ENCODE peak calls at places on chromosomes 1 and 21, in four cellular contexts. I is IMR-90, Z is H9, P is H1. L is an unnamed sample.

GRCh38 chr1:185646202-185646683 is 87.9 kb upstream of the HMCN1 start:
- DNase-seq in I (peak), Z (peak), P (no peak), L (peak)

GRCh38 chr1:209434066-209434465 is 149.4 kb upstream of the CAMK1G start:
- DNase-seq in I (no peak), Z (no peak), P (no peak), L (peak)

GRCh38 chr1:67599085-67599484 is 85.9 kb upstream of the GADD45A start:
- DNase-seq in I (no peak), Z (no peak), P (no peak), L (no peak)

GRCh38 chr1:227891223-227891954 is 56.3 kb downstream of the WNT9A start:
- DNase-seq in I (no peak), Z (no peak), P (peak), L (no peak)

GRCh38 chr1:229203030-229203751 is 67.7 kb upstream of the RAB4A start:
- DNase-seq in I (peak), Z (peak), P (peak), L (peak)

GRCh38 chr1:27601771-27602509 is 2.0 kb downstream of the AHDC1 start:
- DNase-seq in I (no peak), Z (no peak), P (no peak), L (no peak)

GRCh38 chr1:72915581-72915980 is 633.2 kb upstream of the NEGR1 start:
- DNase-seq in I (no peak), Z (peak), P (no peak), L (peak)

GRCh38 chr1:63621698-63622097 is 28.5 kb downstream of the PGM1 start:
- DNase-seq in I (peak), Z (no peak), P (no peak), L (no peak)

GRCh38 chr1:198750081-198750480 is 111.2 kb downstream of the PTPRC start:
- DNase-seq in I (no peak), Z (no peak), P (no peak), L (no peak)

GRCh38 chr1:166944186-166944967 is 31.0 kb downstream of the ILDR2 start:
- DNase-seq in I (peak), Z (no peak), P (no peak), L (no peak)

GRCh38 chr1:221085712-221086111 is 206.5 kb downstream of the HLX start:
- DNase-seq in I (no peak), Z (no peak), P (no peak), L (no peak)

GRCh38 chr21:42652527-42653491 is 612 bp upstream of the PDE9A start:
- DNase-seq in I (peak), Z (peak), P (peak), L (peak)

GRCh38 chr1:156905176-156905575 is 11.7 kb downstream of the PEAR1 start:
- DNase-seq in I (no peak), Z (no peak), P (no peak), L (no peak)
- H2BK15ac ChIP-seq in I (no peak), Z (no peak), P (no peak), L (no peak)

DNA sequence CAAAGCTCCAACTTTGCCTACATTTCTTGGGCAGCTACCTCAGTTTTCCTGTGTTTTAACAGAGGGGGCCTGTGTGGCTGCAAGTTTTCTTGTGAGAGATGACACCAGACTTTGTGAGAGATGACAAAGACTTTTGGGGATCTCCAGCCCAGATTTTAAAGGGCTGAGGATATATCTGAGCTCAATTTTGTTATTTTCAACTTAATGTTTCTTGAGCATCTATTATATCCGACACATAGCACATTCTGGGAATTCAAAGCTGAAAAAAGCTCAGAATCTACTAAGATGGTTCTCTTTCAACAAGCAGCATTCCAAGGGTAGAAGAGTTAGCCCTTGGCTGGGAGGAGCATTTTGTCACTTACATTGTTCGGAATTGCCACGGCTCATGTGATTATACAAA is 53.4 kb upstream of the PTGFRN start:
- DNase-seq in I (no peak), Z (no peak), P (no peak), L (no peak)
- H2BK120ac ChIP-seq in I (no peak), Z (no peak), P (no peak), L (no peak)

GRCh38 chr1:115341948-115342347 is 3.9 kb upstream of the NGF start:
- DNase-seq in I (no peak), Z (no peak), P (no peak), L (no peak)
- H4K5ac ChIP-seq in I (no peak), Z (no peak), P (no peak), L (no peak)

DNA sequence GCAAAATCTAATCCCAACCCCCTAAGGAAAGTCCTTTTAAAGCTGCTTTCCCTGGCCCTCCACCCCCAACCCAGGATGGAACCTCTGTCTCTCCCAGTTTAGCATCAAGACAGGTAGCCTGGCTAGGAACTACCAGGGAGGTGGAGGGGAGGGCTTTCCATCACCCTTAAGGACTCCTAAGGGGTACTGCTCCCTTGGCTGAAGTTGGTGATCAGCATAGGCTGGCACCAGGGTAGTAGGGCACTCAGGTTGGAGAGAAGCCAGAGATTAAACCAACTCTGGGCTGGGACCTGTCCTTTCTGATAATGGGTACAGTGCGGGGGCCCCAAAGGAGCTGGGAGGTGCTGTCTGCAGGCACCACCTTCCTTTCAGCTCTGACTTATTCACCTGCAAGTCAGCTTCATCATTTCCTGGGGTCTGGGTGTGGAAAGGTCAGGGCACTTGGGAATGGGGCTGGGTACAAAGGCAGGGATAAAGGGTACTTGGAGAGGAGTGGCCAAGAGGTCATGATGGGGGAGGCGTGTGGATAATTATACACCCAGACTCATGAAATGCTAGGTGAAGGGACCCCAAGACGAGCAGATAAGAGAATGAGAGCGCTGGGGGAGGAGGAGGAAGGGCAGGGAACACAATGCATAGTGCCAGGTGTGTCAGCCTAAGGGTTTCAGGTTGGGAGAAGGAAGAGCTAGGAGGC is 1.3 kb downstream of the ARHGEF2 start:
- DNase-seq in I (no peak), Z (peak), P (no peak), L (no peak)
- H2BK15ac ChIP-seq in I (peak), Z (no peak), P (peak), L (no peak)

GRCh38 chr21:38937844-38938243 is 132.1 kb downstream of the ETS2 start:
- DNase-seq in I (no peak), Z (no peak), P (no peak), L (no peak)
- H2BK120ac ChIP-seq in I (peak), Z (no peak), P (no peak), L (no peak)

GRCh38 chr21:30189763-30190162 is 23.2 kb upstream of the CLDN17 start:
- DNase-seq in I (no peak), Z (no peak), P (no peak), L (no peak)

GRCh38 chr21:30190554-30190953 is 23.9 kb upstream of the CLDN17 start:
- DNase-seq in I (no peak), Z (no peak), P (no peak), L (no peak)

GRCh38 chr21:30194701-30195299 is 21.1 kb downstream of the CLDN8 start:
- DNase-seq in I (no peak), Z (no peak), P (no peak), L (peak)

DNA sequence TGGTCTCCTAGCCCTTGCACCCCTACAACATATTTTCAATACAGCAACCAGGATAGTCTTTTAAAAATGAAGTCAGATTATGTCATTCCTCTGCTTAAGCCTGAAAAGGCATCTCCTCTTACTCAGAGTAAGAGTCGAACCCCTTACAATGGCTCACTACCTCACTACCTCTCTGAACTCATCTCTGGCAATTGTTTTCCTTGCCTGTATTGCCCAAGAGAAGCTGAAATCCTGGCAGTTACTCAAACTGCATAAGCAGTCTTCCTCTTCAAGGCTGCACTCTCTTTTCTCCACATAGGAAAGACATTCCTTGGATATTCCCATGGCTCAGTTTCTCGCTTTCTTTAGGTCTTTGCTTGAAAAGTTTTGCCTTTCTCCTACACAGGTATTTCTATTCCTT is 22.7 kb downstream of the CLDN8 start:
- DNase-seq in I (no peak), Z (no peak), P (no peak), L (no peak)
- H4K5ac ChIP-seq in I (no peak), Z (no peak), P (no peak), L (no peak)

GRCh38 chr21:29190920-29191319 is 60.5 kb downstream of the MAP3K7CL start:
- DNase-seq in I (peak), Z (no peak), P (no peak), L (no peak)
- H2BK15ac ChIP-seq in I (peak), Z (no peak), P (no peak), L (no peak)

GRCh38 chr1:156154317-156154749 is 948 bp downstream of the SEMA4A start:
- DNase-seq in I (no peak), Z (no peak), P (no peak), L (no peak)

GRCh38 chr1:156151093-156151688 is 2.2 kb upstream of the SEMA4A start:
- DNase-seq in I (peak), Z (no peak), P (no peak), L (no peak)

GRCh38 chr1:156152628-156153027 is 757 bp upstream of the SEMA4A start:
- DNase-seq in I (no peak), Z (no peak), P (no peak), L (no peak)

GRCh38 chr1:156155760-156156495 is 2.5 kb downstream of the SEMA4A start:
- DNase-seq in I (no peak), Z (no peak), P (no peak), L (no peak)

GRCh38 chr1:156153362-156153761 is at the start of gene SEMA4A:
- DNase-seq in I (no peak), Z (no peak), P (no peak), L (no peak)
- H2BK120ac ChIP-seq in I (peak), Z (no peak), P (no peak), L (no peak)

DNA sequence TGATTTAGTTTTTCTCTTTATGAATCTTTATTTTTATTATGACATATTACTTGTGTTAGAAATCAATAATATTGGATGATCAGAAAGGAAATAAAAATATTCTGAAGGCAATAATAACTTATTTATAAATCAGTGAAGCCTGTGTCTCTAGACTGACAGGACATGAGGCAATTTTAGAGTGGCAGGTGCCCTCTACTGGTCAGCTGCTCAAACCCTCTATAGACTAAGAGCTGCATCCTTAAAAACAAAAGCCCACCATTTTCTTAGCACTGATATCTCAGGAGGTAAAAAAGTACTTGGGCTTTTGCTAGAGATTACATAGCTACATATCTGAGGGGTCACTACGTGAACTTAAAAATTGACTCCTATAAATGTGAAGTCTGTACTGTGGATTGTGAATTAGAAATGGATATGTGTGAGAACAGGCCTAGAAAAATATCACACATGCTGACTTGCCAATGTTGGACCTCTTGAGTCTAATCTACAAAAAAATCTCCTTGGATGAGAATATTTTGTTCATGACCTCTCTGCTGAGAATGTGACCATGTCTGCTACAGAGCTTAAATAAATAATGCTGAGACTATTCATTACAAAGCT is 597.9 kb upstream of the ADAMTS5 start:
- DNase-seq in I (peak), Z (peak), P (no peak), L (peak)
- H4K5ac ChIP-seq in I (peak), Z (no peak), P (no peak), L (no peak)

L was measured in mesendoderm.